ENCODE peak calls at places on chromosomes 3 and 15, in seven cellular contexts. One of them, this sample, is unnamed.

GRCh38 chr3:115092220-115092791 is 54.8 kb downstream of the ZBTB20 start:
- DNase-seq in ovary: peak
- DNase-seq in K562: peak
- DNase-seq in H1: no peak
- DNase-seq in tibial nerve: peak
- DNase-seq in HepG2: peak
- DNase-seq in transverse colon: peak
- DNase-seq in this sample: peak

GRCh38 chr3:192896208-192896607 is 21.4 kb downstream of the MB21D2 start:
- DNase-seq in transverse colon: no peak
- DNase-seq in K562: no peak
- DNase-seq in HepG2: peak
- DNase-seq in ovary: no peak
- DNase-seq in tibial nerve: no peak
- DNase-seq in H1: no peak
- DNase-seq in this sample: no peak

GRCh38 chr3:47890832-47891620 is 88.1 kb downstream of the DHX30 start:
- DNase-seq in K562: no peak
- DNase-seq in H1: no peak
- DNase-seq in HepG2: no peak
- DNase-seq in tibial nerve: peak
- DNase-seq in ovary: peak
- DNase-seq in transverse colon: peak
- DNase-seq in this sample: no peak

GRCh38 chr15:92672102-92672501 is 16.5 kb upstream of the FAM174B start:
- DNase-seq in transverse colon: no peak
- DNase-seq in H1: no peak
- DNase-seq in tibial nerve: no peak
- DNase-seq in HepG2: no peak
- DNase-seq in K562: no peak
- DNase-seq in ovary: no peak
- DNase-seq in this sample: no peak

GRCh38 chr3:99842826-99843589 is 25.3 kb downstream of the CMSS1 start:
- DNase-seq in K562: peak
- DNase-seq in tibial nerve: no peak
- DNase-seq in transverse colon: no peak
- DNase-seq in HepG2: peak
- DNase-seq in ovary: no peak
- DNase-seq in H1: no peak
- DNase-seq in this sample: no peak

GRCh38 chr3:4714045-4714444 is 220.9 kb downstream of the ITPR1 start:
- DNase-seq in HepG2: no peak
- DNase-seq in ovary: no peak
- DNase-seq in transverse colon: peak
- DNase-seq in tibial nerve: no peak
- DNase-seq in H1: no peak
- DNase-seq in K562: no peak
- DNase-seq in this sample: no peak

GRCh38 chr3:165518346-165518745 is 318.9 kb downstream of the BCHE start:
- DNase-seq in transverse colon: no peak
- DNase-seq in HepG2: no peak
- DNase-seq in tibial nerve: no peak
- DNase-seq in ovary: no peak
- DNase-seq in K562: no peak
- DNase-seq in H1: no peak
- DNase-seq in this sample: no peak

GRCh38 chr15:77542491-77543001 is 90.2 kb downstream of the LINGO1 start:
- DNase-seq in K562: no peak
- DNase-seq in HepG2: no peak
- DNase-seq in transverse colon: no peak
- DNase-seq in tibial nerve: no peak
- DNase-seq in H1: no peak
- DNase-seq in ovary: no peak
- DNase-seq in this sample: no peak

GRCh38 chr3:157469571-157470294 is 33.1 kb downstream of the PTX3 start:
- DNase-seq in transverse colon: no peak
- DNase-seq in H1: no peak
- DNase-seq in ovary: no peak
- DNase-seq in tibial nerve: no peak
- DNase-seq in HepG2: no peak
- DNase-seq in K562: no peak
- DNase-seq in this sample: no peak

DNA sequence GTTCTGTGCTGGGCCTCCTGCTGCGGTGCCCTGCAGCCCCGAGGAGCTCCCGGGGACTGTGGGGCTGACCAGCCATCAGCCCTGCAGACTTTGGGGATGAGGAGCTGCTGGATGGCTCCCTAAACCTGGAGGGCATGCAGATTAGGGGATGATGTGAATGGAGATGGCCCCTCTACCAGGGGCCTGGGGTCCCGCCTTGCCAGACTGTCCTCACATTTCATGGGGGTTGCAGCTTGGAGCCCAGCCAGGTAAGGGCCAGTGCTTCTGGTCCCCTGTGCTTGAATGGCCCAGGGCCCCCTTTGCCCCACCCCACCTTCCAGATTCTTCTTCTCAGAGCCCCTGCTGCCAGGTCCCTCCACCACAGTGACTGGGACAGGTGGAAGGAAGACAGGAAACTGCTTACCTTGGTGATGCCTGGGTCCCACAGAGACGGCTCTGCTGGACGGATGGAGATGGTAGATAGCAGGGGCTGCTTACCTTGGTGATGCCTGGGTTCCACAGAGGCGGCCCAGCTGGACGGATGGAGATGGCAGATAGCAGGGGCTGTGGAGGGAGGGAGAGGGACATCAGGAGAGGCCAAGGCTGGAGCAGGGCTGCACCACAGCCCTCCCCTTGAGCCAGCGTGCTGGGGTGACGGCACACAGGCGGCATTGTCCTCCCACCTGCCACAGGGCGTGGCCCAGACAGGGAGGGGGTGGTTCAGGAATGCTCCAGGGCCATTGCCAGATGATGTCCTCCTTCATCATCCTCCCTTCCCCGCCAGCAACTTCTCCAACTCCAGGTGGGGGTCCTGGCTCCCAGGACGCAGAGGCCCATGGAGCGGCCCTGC is at the start of gene SPTBN5:
- DNase-seq in K562: no peak
- DNase-seq in tibial nerve: no peak
- DNase-seq in HepG2: peak
- DNase-seq in transverse colon: no peak
- DNase-seq in H1: no peak
- DNase-seq in ovary: no peak
- DNase-seq in this sample: no peak
- TF ChIP-seq EP300 in K562: no peak
- TF ChIP-seq EP300 in tibial nerve: peak
- TF ChIP-seq EP300 in HepG2: no peak
- TF ChIP-seq EP300 in transverse colon: no peak
- TF ChIP-seq EP300 in H1: no peak
- TF ChIP-seq EP300 in ovary: no peak
- TF ChIP-seq EP300 in this sample: no peak

GRCh38 chr3:11600501-11601282 is 43.0 kb downstream of the VGLL4 start:
- DNase-seq in K562: no peak
- DNase-seq in H1: peak
- DNase-seq in transverse colon: peak
- DNase-seq in ovary: peak
- DNase-seq in HepG2: peak
- DNase-seq in tibial nerve: no peak
- DNase-seq in this sample: no peak
- TF ChIP-seq EP300 in K562: no peak
- TF ChIP-seq EP300 in H1: no peak
- TF ChIP-seq EP300 in transverse colon: peak
- TF ChIP-seq EP300 in ovary: no peak
- TF ChIP-seq EP300 in HepG2: no peak
- TF ChIP-seq EP300 in tibial nerve: peak
- TF ChIP-seq EP300 in this sample: peak

GRCh38 chr3:172749201-172749965 is 1.1 kb upstream of the ECT2 start:
- DNase-seq in tibial nerve: peak
- DNase-seq in ovary: peak
- DNase-seq in K562: no peak
- DNase-seq in H1: no peak
- DNase-seq in transverse colon: no peak
- DNase-seq in HepG2: peak
- DNase-seq in this sample: peak
- TF ChIP-seq EP300 in tibial nerve: peak
- TF ChIP-seq EP300 in ovary: no peak
- TF ChIP-seq EP300 in K562: no peak
- TF ChIP-seq EP300 in H1: no peak
- TF ChIP-seq EP300 in transverse colon: no peak
- TF ChIP-seq EP300 in HepG2: peak
- TF ChIP-seq EP300 in this sample: peak

DNA sequence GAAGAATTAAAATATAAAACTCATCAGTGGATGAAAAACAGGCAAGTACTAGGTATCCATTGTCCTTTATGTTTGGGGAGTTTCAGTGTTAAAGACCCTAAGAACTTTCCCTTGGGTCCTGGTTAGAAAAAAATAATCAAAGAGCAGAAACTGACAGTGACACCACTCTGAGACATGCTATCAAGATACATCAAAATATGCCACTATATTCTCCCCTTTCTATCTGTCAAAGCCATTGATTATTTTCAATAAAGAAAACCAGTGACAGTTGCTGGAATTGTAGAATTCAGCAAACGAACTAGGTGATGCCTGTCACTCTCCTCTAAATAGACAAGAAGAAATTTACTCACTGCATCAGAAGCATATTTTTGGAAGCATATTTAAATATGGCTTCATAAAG is 496.7 kb upstream of the CFAP20DC start:
- DNase-seq in transverse colon: no peak
- DNase-seq in K562: no peak
- DNase-seq in tibial nerve: no peak
- DNase-seq in ovary: no peak
- DNase-seq in HepG2: no peak
- DNase-seq in H1: no peak
- DNase-seq in this sample: no peak
- TF ChIP-seq EP300 in transverse colon: no peak
- TF ChIP-seq EP300 in K562: no peak
- TF ChIP-seq EP300 in tibial nerve: no peak
- TF ChIP-seq EP300 in ovary: no peak
- TF ChIP-seq EP300 in HepG2: no peak
- TF ChIP-seq EP300 in H1: no peak
- TF ChIP-seq EP300 in this sample: no peak

DNA sequence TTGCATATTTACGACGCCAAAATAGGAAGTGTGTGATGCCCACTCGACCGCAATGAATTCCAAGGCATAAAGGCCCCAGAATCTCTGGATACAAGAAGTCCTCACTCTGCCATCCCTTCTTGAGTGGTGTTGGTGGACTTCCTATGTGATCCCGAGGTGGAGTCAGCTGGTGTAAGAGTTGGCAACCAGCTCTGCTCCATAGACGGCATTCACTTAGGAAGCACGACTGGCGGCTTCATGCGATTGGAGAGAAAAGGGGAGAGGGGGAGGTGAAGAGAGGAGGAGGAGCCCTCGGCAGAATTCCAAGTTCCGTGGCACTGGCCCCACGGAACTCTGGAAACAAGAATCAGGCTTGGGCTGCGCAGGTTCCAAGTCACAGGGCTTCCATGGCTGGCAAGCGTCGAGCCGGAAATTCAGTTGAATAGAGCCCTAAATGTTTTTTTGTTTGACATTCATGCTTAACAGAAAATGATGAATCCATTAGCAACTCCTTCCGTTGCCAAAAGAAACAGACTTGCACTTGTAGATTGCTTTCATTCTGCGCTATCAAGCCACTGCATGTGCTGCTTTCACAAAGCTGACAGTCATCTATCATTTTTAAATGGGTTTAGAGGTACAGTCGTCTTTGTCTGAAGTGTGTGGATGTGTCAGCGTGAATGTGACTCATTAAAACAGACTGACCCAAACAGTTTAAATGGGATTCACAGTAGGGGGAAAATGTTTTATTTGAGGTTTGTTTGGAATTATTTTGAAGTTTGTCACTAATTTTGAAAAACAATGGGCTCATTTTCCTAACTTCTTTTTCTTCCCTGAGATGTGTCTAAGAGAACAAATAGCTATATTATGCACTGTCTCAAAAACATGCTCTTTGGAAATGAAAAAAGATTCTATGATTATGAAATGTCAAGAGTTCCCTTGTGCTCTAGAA is 428.3 kb upstream of the ATP11B start:
- DNase-seq in ovary: no peak
- DNase-seq in transverse colon: peak
- DNase-seq in HepG2: no peak
- DNase-seq in H1: no peak
- DNase-seq in K562: peak
- DNase-seq in tibial nerve: peak
- DNase-seq in this sample: no peak
- TF ChIP-seq EP300 in ovary: no peak
- TF ChIP-seq EP300 in transverse colon: no peak
- TF ChIP-seq EP300 in HepG2: no peak
- TF ChIP-seq EP300 in H1: no peak
- TF ChIP-seq EP300 in K562: peak
- TF ChIP-seq EP300 in tibial nerve: peak
- TF ChIP-seq EP300 in this sample: no peak

GRCh38 chr15:89105147-89105546 is 16.9 kb downstream of the ABHD2 start:
- DNase-seq in transverse colon: no peak
- DNase-seq in H1: no peak
- DNase-seq in tibial nerve: no peak
- DNase-seq in K562: no peak
- DNase-seq in HepG2: peak
- DNase-seq in ovary: no peak
- DNase-seq in this sample: no peak
- TF ChIP-seq EP300 in transverse colon: no peak
- TF ChIP-seq EP300 in H1: no peak
- TF ChIP-seq EP300 in tibial nerve: peak
- TF ChIP-seq EP300 in K562: no peak
- TF ChIP-seq EP300 in HepG2: peak
- TF ChIP-seq EP300 in ovary: peak
- TF ChIP-seq EP300 in this sample: peak

This sample was measured in upper lobe of left lung.